ENCODE peak calls at places on chromosomes 11 and 22, in eight cellular contexts. R is GM23338; X is activated CD4-positive, alpha-beta T cell treated with anti-CD3 and anti-CD28 coated beads for 1 hour; A is GM20000; N is NCI-H2081; M is neural crest cell; L is GM04504; U is H9. K is an unnamed sample.

GRCh38 chr11:77471520-77472234 is 2.2 kb downstream of the PAK1 start:
- DNase-seq in R (peak; percentile 63), X (no peak), A (peak; percentile 43), N (peak; percentile 3), M (peak; percentile 32), L (no peak), U (no peak), K (no peak)

GRCh38 chr11:61951484-61952135 is 1.5 kb downstream of the BEST1 start:
- DNase-seq in R (no peak), X (no peak), A (no peak), N (no peak), M (no peak), L (no peak), U (no peak), K (no peak)

GRCh38 chr11:46391578-46392420 is at the start of gene CHRM4:
- DNase-seq in R (peak; percentile 70), X (no peak), A (peak; percentile 87), N (peak; percentile 61), M (peak; percentile 51), L (no peak), U (peak; percentile 67), K (no peak)

GRCh38 chr11:94477644-94478043 is 16.0 kb downstream of the MRE11 start:
- DNase-seq in R (peak; percentile 22), X (no peak), A (no peak), N (no peak), M (no peak), L (no peak), U (no peak), K (no peak)

GRCh38 chr11:5690216-5690615 is 626 bp downstream of the TRIM22 start:
- DNase-seq in R (no peak), X (no peak), A (no peak), N (no peak), M (no peak), L (peak; percentile 22), U (no peak), K (peak; percentile 83)

GRCh38 chr22:28799834-28800307 is 498 bp downstream of the XBP1 start:
- DNase-seq in R (peak; percentile 60), X (no peak), A (peak; percentile 61), N (no peak), M (peak; percentile 46), L (peak; percentile 38), U (peak; percentile 46), K (peak; percentile 66)

GRCh38 chr11:121106812-121107211 is 5.8 kb downstream of the TECTA start:
- DNase-seq in R (no peak), X (no peak), A (no peak), N (peak; percentile 14), M (no peak), L (no peak), U (no peak), K (no peak)

GRCh38 chr11:38988908-38989307 is 2390.9 kb upstream of the RAG2 start:
- DNase-seq in R (no peak), X (no peak), A (no peak), N (no peak), M (no peak), L (no peak), U (no peak), K (no peak)

GRCh38 chr11:798093-798713 is at the start of gene SLC25A22:
- DNase-seq in R (peak; percentile 90), X (peak; percentile 72), A (peak; percentile 98), N (peak; percentile 69), M (peak; percentile 89), L (peak; percentile 50), U (peak; percentile 80), K (peak; percentile 58)

K was measured in fibroblast of the aortic adventitia.